ENCODE peak calls at places on chromosomes 6 and 20, in nine cellular contexts. U is breast epithelium, J is lower lobe of right lung, V is A549, F is AG04450, G is cardiac muscle cell, C is uterus, B is neural progenitor cell, I is transverse colon. N is an unnamed sample.

GRCh38 chr6:165034271-165034741 is 275.1 kb downstream of the C6orf118 start:
- DNase-seq in U (no peak), J (no peak), V (no peak), F (no peak), G (peak), C (no peak), B (no peak), I (no peak), N (no peak)

GRCh38 chr6:30821862-30822784 is 62.2 kb upstream of the DDR1 start:
- DNase-seq in U (no peak), J (no peak), V (peak), F (no peak), G (peak), C (no peak), B (peak), I (no peak), N (no peak)

GRCh38 chr6:90338409-90338808 is 41.8 kb upstream of the BACH2 start:
- DNase-seq in U (no peak), J (no peak), V (no peak), F (no peak), G (no peak), C (no peak), B (no peak), I (no peak), N (no peak)

GRCh38 chr6:109695468-109695867 is 4.4 kb downstream of the FIG4 start:
- DNase-seq in U (no peak), J (no peak), V (no peak), F (no peak), G (no peak), C (no peak), B (peak), I (no peak), N (no peak)

GRCh38 chr20:41179961-41180360 is 42.6 kb downstream of the PLCG1 start:
- DNase-seq in U (peak), J (peak), V (no peak), F (no peak), G (no peak), C (peak), B (no peak), I (no peak), N (no peak)

GRCh38 chr6:136347847-136348246 is 58.2 kb upstream of the BCLAF1 start:
- DNase-seq in U (no peak), J (peak), V (no peak), F (no peak), G (no peak), C (no peak), B (no peak), I (no peak), N (no peak)

GRCh38 chr20:36861875-36862801 is 13.8 kb upstream of the TLDC2 start:
- DNase-seq in U (peak), J (peak), V (peak), F (no peak), G (peak), C (peak), B (peak), I (peak), N (peak)

GRCh38 chr20:57711311-57711712 is 1.5 kb upstream of the PMEPA1 start:
- DNase-seq in U (no peak), J (no peak), V (no peak), F (no peak), G (no peak), C (no peak), B (no peak), I (no peak), N (no peak)

GRCh38 chr20:61048292-61048691 is 203.8 kb upstream of the CDH4 start:
- DNase-seq in U (no peak), J (no peak), V (no peak), F (no peak), G (no peak), C (no peak), B (no peak), I (no peak), N (no peak)

GRCh38 chr20:58870293-58871014 is 17.9 kb downstream of the GNAS start:
- DNase-seq in U (peak), J (peak), V (peak), F (no peak), G (peak), C (peak), B (peak), I (peak), N (no peak)

GRCh38 chr20:6558361-6558760 is 209.1 kb upstream of the BMP2 start:
- DNase-seq in U (no peak), J (no peak), V (no peak), F (no peak), G (no peak), C (no peak), B (peak), I (no peak), N (no peak)

GRCh38 chr6:155200012-155200411 is 63.8 kb upstream of the CLDN20 start:
- DNase-seq in U (no peak), J (no peak), V (no peak), F (no peak), G (no peak), C (no peak), B (no peak), I (no peak), N (no peak)
- H3K27ac ChIP-seq in U (no peak), J (no peak), V (peak), F (no peak), G (no peak), C (no peak), B (no peak), I (no peak), N (no peak)

GRCh38 chr6:29748391-29749352 is 25.4 kb downstream of the HLA-F start:
- DNase-seq in U (peak), J (peak), V (peak), F (no peak), G (peak), C (peak), B (peak), I (peak), N (peak)
- H3K4me3 ChIP-seq in U (peak), J (peak), V (peak), F (peak), G (peak), C (peak), B (peak), I (peak), N (peak)

GRCh38 chr6:85118233-85118632 is 331.6 kb upstream of the NT5E start:
- DNase-seq in U (no peak), J (no peak), V (no peak), F (no peak), G (no peak), C (no peak), B (no peak), I (no peak), N (no peak)
- TF ChIP-seq CTCF in U (no peak), J (no peak), V (no peak), F (peak), G (peak), C (no peak), B (peak), I (no peak), N (no peak)

DNA sequence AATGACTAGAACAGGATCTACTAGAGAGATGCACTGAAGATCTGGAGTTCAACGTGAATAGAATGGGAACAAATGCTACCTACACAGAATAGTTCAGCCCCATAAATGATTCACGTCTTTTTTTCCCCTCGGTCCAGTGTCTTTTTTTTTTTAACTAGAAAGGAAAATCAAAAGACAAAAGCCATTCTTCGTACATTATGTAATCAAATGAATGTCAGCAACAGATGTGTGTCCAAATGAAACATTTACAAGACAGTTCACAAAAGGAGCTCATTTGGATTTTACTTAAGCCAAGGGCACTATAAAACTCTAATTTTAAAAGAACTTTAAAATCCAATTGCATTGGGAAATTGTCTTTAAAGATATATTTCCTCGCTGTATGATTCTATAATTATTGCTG is 42.4 kb downstream of the FAM184A start:
- DNase-seq in U (no peak), J (no peak), V (no peak), F (no peak), G (no peak), C (no peak), B (no peak), I (no peak), N (no peak)
- H3K27ac ChIP-seq in U (no peak), J (no peak), V (no peak), F (no peak), G (peak), C (no peak), B (no peak), I (no peak), N (no peak)

DNA sequence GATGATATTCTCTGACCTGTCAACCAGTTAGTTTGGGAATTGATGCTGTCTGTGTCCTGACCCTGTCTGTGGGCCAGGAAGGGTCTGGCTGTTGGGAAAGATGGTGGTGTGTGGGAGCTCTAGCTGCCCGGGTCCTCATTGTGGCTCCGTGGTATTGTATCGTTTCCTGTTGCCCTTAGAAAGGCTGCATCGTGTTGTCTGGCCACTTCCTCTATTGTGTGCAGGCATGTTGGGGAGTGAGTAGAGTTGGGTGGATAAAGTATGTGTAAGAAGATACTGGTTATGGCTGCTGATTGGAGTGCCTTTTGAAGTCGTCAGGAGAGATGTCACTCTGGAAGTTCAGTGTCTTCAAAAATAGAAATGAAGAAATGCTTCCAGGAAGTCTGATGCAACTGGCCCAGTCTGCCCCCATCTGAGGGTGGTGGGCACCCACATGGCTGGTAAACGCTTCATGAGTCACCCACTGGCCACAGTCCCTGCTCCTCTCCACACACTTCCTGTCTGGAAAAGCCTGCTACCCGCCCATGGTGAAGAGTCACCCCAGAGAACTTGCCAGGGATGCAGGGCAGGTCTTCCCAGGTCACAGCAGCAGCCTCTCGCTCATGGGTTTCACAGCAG is 27.9 kb downstream of the PPARD start:
- DNase-seq in U (peak), J (peak), V (peak), F (peak), G (no peak), C (peak), B (no peak), I (peak), N (peak)
- H3K4me3 ChIP-seq in U (no peak), J (no peak), V (no peak), F (no peak), G (no peak), C (no peak), B (no peak), I (no peak), N (no peak)

DNA sequence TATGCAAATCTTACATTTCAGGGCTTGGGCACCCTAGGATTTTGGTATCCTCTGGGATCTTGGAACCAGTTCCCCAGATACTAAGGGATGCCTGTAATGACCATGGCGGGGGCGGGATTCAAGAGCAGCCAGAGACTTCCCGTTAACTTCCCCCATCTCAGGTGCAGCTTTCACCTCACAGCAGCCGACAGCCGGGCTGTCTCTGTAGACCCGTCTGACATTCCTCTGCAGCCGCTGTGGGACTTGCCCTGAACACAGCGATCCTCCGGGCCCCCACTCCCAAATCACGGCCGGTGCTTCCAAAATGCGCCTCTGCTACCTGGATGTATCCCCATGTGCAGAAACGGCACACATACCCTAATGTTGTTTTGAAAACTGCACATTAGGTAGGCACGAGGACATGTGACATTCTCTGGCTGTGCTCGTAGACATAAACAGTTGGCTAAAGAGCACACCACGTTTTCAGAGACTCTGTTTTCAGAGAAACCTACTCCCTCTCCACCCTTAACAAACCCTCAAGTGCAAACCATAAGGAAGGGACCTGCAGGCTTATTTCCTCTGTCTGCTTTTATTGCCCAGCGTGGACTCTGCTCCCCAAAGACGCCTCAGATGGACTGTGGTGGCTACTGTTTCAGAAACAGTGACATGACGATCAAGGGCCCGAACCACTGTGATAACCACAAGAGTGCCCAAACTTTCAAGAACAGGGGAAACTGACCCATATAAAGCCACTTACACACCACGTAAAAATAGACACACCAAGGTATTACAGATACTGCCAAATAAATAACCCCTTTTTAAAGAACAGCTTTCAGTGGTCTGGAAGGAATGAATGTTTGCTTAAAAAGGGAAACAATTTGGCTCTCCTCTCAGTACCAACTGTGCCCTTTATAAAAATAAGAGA is 72.9 kb upstream of the FOXC1 start:
- DNase-seq in U (no peak), J (no peak), V (no peak), F (no peak), G (no peak), C (no peak), B (no peak), I (peak), N (no peak)
- TF ChIP-seq CTCF in U (no peak), J (no peak), V (no peak), F (no peak), G (no peak), C (no peak), B (no peak), I (no peak), N (no peak)

DNA sequence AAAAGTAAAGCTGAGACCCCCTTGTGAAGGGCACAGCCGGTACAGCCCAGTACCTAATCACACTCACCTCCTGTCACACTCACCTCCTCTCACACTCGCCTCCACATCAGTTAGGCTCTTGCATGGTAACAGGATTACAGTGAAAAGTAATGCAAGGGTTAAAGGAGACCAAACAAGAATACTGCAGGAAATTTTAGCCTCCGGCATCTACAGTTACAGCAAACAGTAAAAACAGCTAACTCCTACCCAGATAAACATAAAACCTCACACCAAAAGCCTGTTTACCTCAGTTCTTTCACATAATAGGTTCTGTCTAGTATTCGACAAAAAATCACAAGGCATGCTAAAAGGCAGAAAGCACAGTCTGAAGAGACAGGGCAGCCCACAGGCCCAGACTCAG is 55.6 kb downstream of the FARS2 start:
- DNase-seq in U (no peak), J (no peak), V (no peak), F (no peak), G (no peak), C (no peak), B (no peak), I (no peak), N (no peak)
- H3K27ac ChIP-seq in U (no peak), J (no peak), V (no peak), F (no peak), G (no peak), C (no peak), B (no peak), I (no peak), N (no peak)

DNA sequence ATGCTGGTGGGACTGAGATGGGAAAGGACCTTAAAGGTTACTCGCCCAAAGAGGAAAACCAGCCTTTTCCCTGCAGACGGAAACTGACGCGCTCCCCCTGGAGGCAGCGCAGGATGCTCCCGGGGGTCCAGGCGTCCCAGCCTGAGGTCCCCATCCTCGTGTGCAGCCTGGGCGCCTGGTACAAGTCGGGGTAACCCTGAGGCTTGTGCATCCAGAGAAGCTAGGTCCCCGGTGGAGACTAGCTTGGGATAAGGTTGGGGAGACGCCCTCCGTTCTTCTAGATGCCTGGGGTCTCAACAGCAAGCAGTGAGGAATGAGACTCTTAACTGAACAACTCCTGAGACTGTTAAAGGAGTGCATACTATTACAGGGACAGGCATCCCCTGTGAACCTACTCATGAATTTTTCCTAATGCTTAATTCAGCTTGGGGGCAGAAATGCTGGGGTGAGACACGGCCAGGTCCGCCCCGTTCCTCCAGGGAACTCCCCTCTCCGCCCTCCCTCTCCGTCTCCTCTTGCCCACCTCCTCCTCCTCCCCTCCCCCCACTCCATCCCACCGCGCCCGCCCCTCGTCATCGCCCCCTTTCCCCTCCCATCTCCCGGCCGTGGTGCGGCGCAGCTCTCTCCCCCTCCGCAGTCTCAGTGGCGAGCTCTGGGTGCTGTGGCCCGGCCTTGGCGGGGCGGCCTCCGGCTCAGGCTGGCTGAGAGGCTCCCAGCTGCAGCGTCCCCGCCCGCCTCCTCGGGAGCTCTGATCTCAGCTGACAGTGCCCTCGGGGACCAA is at the start of gene PRSS35:
- DNase-seq in U (no peak), J (peak), V (peak), F (no peak), G (peak), C (peak), B (peak), I (peak), N (peak)
- H3K4me3 ChIP-seq in U (peak), J (peak), V (peak), F (peak), G (peak), C (peak), B (peak), I (peak), N (peak)